ENCODE peak calls at places on chromosomes 7 and 10, in nine cellular contexts. E, D, O, M, C, Z, B, X and H are unnamed samples.

GRCh38 chr7:69104023-69104422 is 494.3 kb upstream of the AUTS2 start:
- DNase-seq in E (no peak), D (no peak), O (no peak), M (no peak), C (no peak), Z (no peak), B (no peak), X (no peak), H (no peak)

GRCh38 chr7:41315764-41316163 is 387.1 kb downstream of the INHBA start:
- DNase-seq in E (no peak), D (no peak), O (no peak), M (no peak), C (no peak), Z (no peak), B (no peak), X (no peak), H (no peak)

GRCh38 chr7:22979251-22979650 is 34.7 kb downstream of the HYCC1 start:
- DNase-seq in E (no peak), D (no peak), O (no peak), M (no peak), C (no peak), Z (no peak), B (no peak), X (no peak), H (no peak)

GRCh38 chr10:86749835-86750234 is 6.6 kb upstream of the BMPR1A start:
- DNase-seq in E (no peak), D (no peak), O (no peak), M (no peak), C (no peak), Z (no peak), B (no peak), X (no peak), H (no peak)

GRCh38 chr7:77404635-77405034 is 11.5 kb downstream of the GSAP start:
- DNase-seq in E (no peak), D (no peak), O (no peak), M (no peak), C (no peak), Z (no peak), B (no peak), X (no peak), H (no peak)

GRCh38 chr10:63636812-63637211 is 115.6 kb downstream of the REEP3 start:
- DNase-seq in E (no peak), D (no peak), O (no peak), M (no peak), C (no peak), Z (no peak), B (no peak), X (no peak), H (no peak)

GRCh38 chr10:80501913-80502521 is 35.7 kb upstream of the SH2D4B start:
- DNase-seq in E (no peak), D (no peak), O (peak; percentile 43), M (no peak), C (no peak), Z (no peak), B (peak; percentile 35), X (no peak), H (no peak)

GRCh38 chr7:30472771-30473392 is 5.7 kb downstream of the NOD1 start:
- DNase-seq in E (no peak), D (no peak), O (no peak), M (no peak), C (peak; percentile 58), Z (peak; percentile 93), B (peak; percentile 93), X (no peak), H (peak; percentile 54)

GRCh38 chr7:131540491-131541162 is 15.8 kb downstream of the PODXL start:
- DNase-seq in E (no peak), D (no peak), O (no peak), M (no peak), C (no peak), Z (no peak), B (no peak), X (no peak), H (peak; percentile 45)

GRCh38 chr10:30702860-30703259 is 73.3 kb upstream of the LYZL2 start:
- DNase-seq in E (no peak), D (no peak), O (no peak), M (no peak), C (no peak), Z (no peak), B (no peak), X (no peak), H (no peak)

GRCh38 chr7:158758563-158759244 is 54.1 kb upstream of the NCAPG2 start:
- DNase-seq in E (no peak), D (no peak), O (no peak), M (no peak), C (no peak), Z (no peak), B (no peak), X (no peak), H (no peak)

GRCh38 chr7:126750207-126750911 is 502.4 kb downstream of the GRM8 start:
- DNase-seq in E (no peak), D (no peak), O (no peak), M (no peak), C (no peak), Z (no peak), B (no peak), X (no peak), H (no peak)

GRCh38 chr7:45869426-45869825 is 3.5 kb downstream of the CCDC201 start:
- DNase-seq in E (no peak), D (no peak), O (no peak), M (no peak), C (no peak), Z (no peak), B (peak; percentile 25), X (no peak), H (peak; percentile 22)

GRCh38 chr10:62584216-62584615 is 210.0 kb downstream of the ZNF365 start:
- DNase-seq in E (no peak), D (no peak), O (no peak), M (no peak), C (no peak), Z (peak; percentile 99), B (peak; percentile 75), X (no peak), H (peak; percentile 95)

DNA sequence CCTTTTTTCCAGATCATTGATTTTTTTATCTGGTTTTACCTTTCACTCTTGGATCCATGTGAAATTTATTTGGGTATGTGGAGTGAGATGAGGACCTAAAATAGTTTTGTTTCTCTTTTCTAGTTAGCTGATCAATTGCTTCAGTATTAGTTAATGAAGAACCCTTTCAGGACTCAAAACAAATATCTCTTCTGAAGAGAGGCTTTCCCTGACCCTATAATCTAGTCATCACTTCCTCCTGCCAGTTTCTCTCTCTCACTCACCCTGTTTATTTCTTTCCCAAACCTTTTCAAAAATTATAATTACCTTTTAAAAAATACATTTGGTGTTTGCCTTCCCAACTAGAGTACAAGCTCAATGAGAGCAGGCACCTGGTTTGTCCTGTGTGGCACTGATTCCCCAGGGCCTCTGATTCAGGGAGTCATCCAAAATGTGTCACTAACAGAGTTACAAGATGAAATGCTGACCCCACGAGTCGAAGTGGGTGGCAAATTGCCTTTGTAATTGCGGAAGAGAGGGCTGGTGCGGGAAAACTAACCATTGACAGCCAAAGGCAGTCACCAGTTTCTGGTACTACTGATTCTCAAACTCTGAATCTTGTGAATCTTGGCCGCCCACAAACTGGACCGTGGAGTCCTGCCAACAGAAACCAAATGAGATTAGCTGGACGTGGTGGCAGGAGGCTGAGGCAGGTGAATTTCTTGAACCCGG is 2.4 kb downstream of the TMEM140 start:
- DNase-seq in E (no peak), D (no peak), O (no peak), M (no peak), C (no peak), Z (no peak), B (no peak), X (no peak), H (no peak)
- TF ChIP-seq CTCF in E (no peak), D (no peak), O (no peak), M (no peak), C (no peak), Z (no peak), B (no peak), X (no peak), H (no peak)

GRCh38 chr7:14023342-14023741 is 33.9 kb upstream of the ETV1 start:
- DNase-seq in E (no peak), D (no peak), O (no peak), M (no peak), C (no peak), Z (no peak), B (no peak), X (no peak), H (no peak)

GRCh38 chr7:14023838-14024237 is 34.4 kb upstream of the ETV1 start:
- DNase-seq in E (no peak), D (no peak), O (no peak), M (no peak), C (no peak), Z (no peak), B (no peak), X (no peak), H (no peak)

GRCh38 chr7:14018751-14019150 is 29.3 kb upstream of the ETV1 start:
- DNase-seq in E (no peak), D (no peak), O (no peak), M (no peak), C (no peak), Z (no peak), B (no peak), X (no peak), H (no peak)

GRCh38 chr7:14020339-14020900 is 31.0 kb upstream of the ETV1 start:
- DNase-seq in E (no peak), D (no peak), O (no peak), M (no peak), C (no peak), Z (no peak), B (peak; percentile 23), X (no peak), H (peak; percentile 18)

GRCh38 chr7:14021069-14021468 is 31.6 kb upstream of the ETV1 start:
- DNase-seq in E (no peak), D (no peak), O (no peak), M (no peak), C (no peak), Z (peak; percentile 4), B (peak; percentile 35), X (no peak), H (peak; percentile 77)
- H3K4me3 ChIP-seq in E (no peak overlapping the region), D (no peak overlapping the region), O (no peak overlapping the region), M (no peak overlapping the region), C (no peak overlapping the region), Z (no peak overlapping the region), B (no peak overlapping the region), X (no peak overlapping the region), H (no peak overlapping the region)

GRCh38 chr7:76244781-76245391 is 43.2 kb downstream of the SRRM3 start:
- DNase-seq in E (no peak), D (no peak), O (no peak), M (no peak), C (no peak), Z (no peak), B (no peak), X (no peak), H (no peak)
- TF ChIP-seq CTCF in E (no peak), D (no peak), O (no peak), M (no peak), C (no peak), Z (no peak), B (no peak), X (no peak), H (no peak)

GRCh38 chr10:123560301-123561144 is 105.6 kb upstream of the GPR26 start:
- DNase-seq in E (no peak), D (no peak), O (no peak), M (no peak), C (no peak), Z (no peak), B (no peak), X (no peak), H (no peak)
- H3K4me3 ChIP-seq in E (no peak overlapping the region), D (no peak overlapping the region), O (no peak overlapping the region), M (no peak overlapping the region), C (no peak overlapping the region), Z (no peak overlapping the region), B (no peak overlapping the region), X (no peak overlapping the region), H (no peak overlapping the region)